ENCODE peak calls at places on chromosomes 5 and 9, in ten cellular contexts. U, W, R, N, A, B, Y, C, Z and F are unnamed samples.

GRCh38 chr9:13963005-13963653 is 350.8 kb downstream of the NFIB start:
- DNase-seq in Y (no peak), A (no peak), C (no peak), N (no peak), U (no peak), W (no peak), Z (no peak), B (no peak), R (no peak), F (no peak)

GRCh38 chr5:35659556-35659955 is 41.9 kb downstream of the SPEF2 start:
- DNase-seq in C (no peak), A (no peak), Y (no peak), Z (no peak), N (no peak), B (no peak), R (no peak), U (no peak), W (no peak), F (no peak)

GRCh38 chr9:135130266-135130976 is 43.0 kb downstream of the OLFM1 start:
- DNase-seq in U (no peak), W (no peak), Z (no peak), B (no peak), N (no peak), C (no peak), Y (no peak), A (peak; percentile 98), R (peak; percentile 35), F (no peak)

GRCh38 chr9:134841180-134841904 is 39.3 kb upstream of the FCN2 start:
- DNase-seq in C (no peak), U (no peak), B (no peak), A (no peak), W (no peak), Y (no peak), N (no peak), R (no peak), Z (no peak), F (no peak)

GRCh38 chr5:67752357-67752708 is 463.2 kb upstream of the PIK3R1 start:
- DNase-seq in C (no peak), U (no peak), Z (no peak), A (no peak), Y (no peak), B (no peak), N (no peak), W (no peak), R (no peak), F (no peak)

GRCh38 chr9:16316911-16317817 is 553.3 kb downstream of the BNC2 start:
- DNase-seq in Z (no peak), R (no peak), Y (no peak), B (no peak), C (no peak), A (no peak), W (no peak), N (no peak), U (no peak), F (no peak)

GRCh38 chr5:62626534-62626933 is 47.9 kb downstream of the LRRC70 start:
- DNase-seq in A (no peak), Z (no peak), U (no peak), B (no peak), Y (no peak), R (no peak), W (no peak), C (no peak), N (no peak), F (no peak)

GRCh38 chr5:135364416-135365262 is 34.4 kb downstream of the MACROH2A1 start:
- DNase-seq in N (no peak), R (no peak), Y (no peak), A (no peak), Z (peak; percentile 21), B (no peak), W (no peak), C (no peak), U (peak; percentile 30), F (no peak)

GRCh38 chr5:136053336-136054121 is 24.7 kb downstream of the TGFBI start:
- DNase-seq in U (no peak), W (peak; percentile 93), Y (no peak), R (no peak), C (no peak), N (no peak), B (no peak), Z (peak; percentile 94), A (peak; percentile 98), F (peak; percentile 79)

GRCh38 chr9:89742660-89743059 is 137.8 kb downstream of the GADD45G start:
- DNase-seq in C (no peak), U (no peak), Z (no peak), B (no peak), N (no peak), R (no peak), Y (no peak), A (no peak), W (no peak), F (no peak)

GRCh38 chr9:126690431-126691051 is 76.8 kb downstream of the LMX1B start:
- DNase-seq in C (no peak), Z (peak; percentile 67), B (no peak), U (no peak), W (no peak), A (peak; percentile 57), N (no peak), R (peak; percentile 75), Y (peak; percentile 78), F (no peak)

GRCh38 chr5:131521252-131521651 is 113.8 kb downstream of the RAPGEF6 start:
- DNase-seq in C (no peak), Y (no peak), B (no peak), R (no peak), N (no peak), Z (peak; percentile 76), W (no peak), A (peak; percentile 63), U (no peak), F (no peak)

GRCh38 chr9:15735083-15735974 is 182.5 kb downstream of the CCDC171 start:
- DNase-seq in R (no peak), C (no peak), N (no peak), U (no peak), A (peak; percentile 89), W (peak; percentile 75), Y (no peak), Z (peak; percentile 86), B (no peak), F (peak; percentile 75)

GRCh38 chr5:163504091-163504931 is 1.1 kb upstream of the MAT2B start:
- DNase-seq in A (peak; percentile 58), U (no peak), B (peak; percentile 41), Z (peak; percentile 56), N (no peak), Y (peak; percentile 55), R (peak; percentile 71), W (peak; percentile 15), C (peak; percentile 47), F (no peak)

GRCh38 chr5:179171816-179172745 is 111.9 kb downstream of the ZNF354C start:
- DNase-seq in R (no peak), W (no peak), A (no peak), C (no peak), N (no peak), B (no peak), Y (no peak), U (no peak), Z (no peak), F (no peak)

GRCh38 chr9:121772600-121773285 is 121.3 kb downstream of the DAB2IP start:
- DNase-seq in B (no peak), C (peak; percentile 76), Z (no peak), A (no peak), N (no peak), U (no peak), W (no peak), Y (no peak), R (no peak), F (no peak)